ENCODE peak calls at places on chromosomes 13 and 19, in five cellular contexts. V is GM23338, C is HCT116, B is H1, I is HepG2. M is an unnamed sample.
A peak's percentile ranks its signal among the peaks of the same experiment; 100 is the strongest.

GRCh38 chr13:110387451-110388140 is 80.5 kb downstream of the COL4A2 start:
- DNase-seq in V (peak; percentile 62), C (no peak), B (no peak), I (no peak), M (no peak)

GRCh38 chr19:11612816-11613511 is 15.7 kb downstream of the ZNF627 start:
- DNase-seq in V (peak; percentile 75), C (no peak), B (no peak), I (peak; percentile 35), M (no peak)

GRCh38 chr19:35436477-35437141 is 11.4 kb upstream of the FFAR2 start:
- DNase-seq in V (no peak), C (no peak), B (no peak), I (no peak), M (peak; percentile 47)

GRCh38 chr19:48558018-48558684 is 6.2 kb downstream of the SULT2B1 start:
- DNase-seq in V (peak; percentile 87), C (peak; percentile 80), B (no peak), I (peak; percentile 93), M (peak; percentile 75)

GRCh38 chr19:49656456-49657109 is 9.1 kb downstream of the IRF3 start:
- DNase-seq in V (no peak), C (no peak), B (no peak), I (no peak), M (no peak)

GRCh38 chr13:84658881-84659661 is 776.8 kb upstream of the SLITRK1 start:
- DNase-seq in V (no peak), C (no peak), B (no peak), I (no peak), M (no peak)

GRCh38 chr13:113836917-113837553 is 26.8 kb downstream of the GAS6 start:
- DNase-seq in V (no peak), C (peak; percentile 33), B (no peak), I (no peak), M (peak; percentile 31)

GRCh38 chr13:26534036-26534726 is 23.3 kb upstream of the WASF3 start:
- DNase-seq in V (no peak), C (no peak), B (no peak), I (no peak), M (no peak)

GRCh38 chr13:100608906-100609305 is 20.3 kb upstream of the GGACT start:
- DNase-seq in V (no peak), C (no peak), B (no peak), I (no peak), M (no peak)

GRCh38 chr19:20359933-20360720 is 193.1 kb downstream of the ZNF486 start:
- DNase-seq in V (peak; percentile 85), C (no peak), B (no peak), I (no peak), M (peak; percentile 4)

GRCh38 chr13:111114362-111115050 is 604 bp upstream of the ARHGEF7 start:
- DNase-seq in V (peak; percentile 68), C (no peak), B (no peak), I (no peak), M (no peak)

GRCh38 chr13:112711528-112712265 is 21.9 kb downstream of the ATP11A start:
- DNase-seq in V (peak; percentile 97), C (peak; percentile 85), B (peak; percentile 86), I (peak; percentile 76), M (peak; percentile 77)

GRCh38 chr13:111663505-111663904 is 343.1 kb downstream of the TEX29 start:
- DNase-seq in V (peak; percentile 24), C (no peak), B (no peak), I (no peak), M (no peak)

GRCh38 chr19:47697863-47698609 is 15.2 kb upstream of the EHD2 start:
- DNase-seq in V (peak; percentile 95), C (peak; percentile 68), B (peak; percentile 84), I (peak; percentile 67), M (peak; percentile 83)

GRCh38 chr19:38831142-38831605 is 420 bp downstream of the ECH1 start:
- DNase-seq in V (peak; percentile 57), C (no peak), B (no peak), I (peak; percentile 87), M (peak; percentile 91)

GRCh38 chr13:110912651-110913051 is 2.2 kb downstream of the ANKRD10 start:
- DNase-seq in V (no peak), C (no peak), B (no peak), I (peak; percentile 54), M (peak; percentile 35)

GRCh38 chr19:11538232-11539036 is at the start of gene CNN1:
- DNase-seq in V (peak; percentile 86), C (no peak), B (peak; percentile 76), I (peak; percentile 29), M (no peak)

GRCh38 chr13:26855071-26855470 is 94.5 kb upstream of the GPR12 start:
- DNase-seq in V (no peak), C (no peak), B (no peak), I (no peak), M (no peak)

GRCh38 chr19:13781547-13781946 is 7.3 kb downstream of the C19orf53 start:
- DNase-seq in V (peak; percentile 91), C (peak; percentile 54), B (no peak), I (no peak), M (peak; percentile 67)

GRCh38 chr13:32165791-32166190 is 134.2 kb downstream of the FRY start:
- DNase-seq in V (no peak), C (no peak), B (no peak), I (no peak), M (no peak)

GRCh38 chr13:60220072-60220471 is 56.3 kb upstream of the DIAPH3 start:
- DNase-seq in V (no peak), C (no peak), B (no peak), I (no peak), M (no peak)

GRCh38 chr19:3175761-3176714 is 2.5 kb upstream of the S1PR4 start:
- DNase-seq in V (no peak), C (peak; percentile 65), B (no peak), I (no peak), M (peak; percentile 91)

GRCh38 chr13:27541386-27541785 is 78.9 kb downstream of the LNX2 start:
- DNase-seq in V (no peak), C (no peak), B (no peak), I (no peak), M (no peak)

GRCh38 chr19:3142292-3142670 is 6.4 kb downstream of the GNA15 start:
- DNase-seq in V (no peak), C (peak; percentile 31), B (no peak), I (no peak), M (peak; percentile 81)

GRCh38 chr19:52155596-52156359 is 15.6 kb downstream of the ZNF836 start:
- DNase-seq in V (no peak), C (no peak), B (no peak), I (no peak), M (no peak)

DNA sequence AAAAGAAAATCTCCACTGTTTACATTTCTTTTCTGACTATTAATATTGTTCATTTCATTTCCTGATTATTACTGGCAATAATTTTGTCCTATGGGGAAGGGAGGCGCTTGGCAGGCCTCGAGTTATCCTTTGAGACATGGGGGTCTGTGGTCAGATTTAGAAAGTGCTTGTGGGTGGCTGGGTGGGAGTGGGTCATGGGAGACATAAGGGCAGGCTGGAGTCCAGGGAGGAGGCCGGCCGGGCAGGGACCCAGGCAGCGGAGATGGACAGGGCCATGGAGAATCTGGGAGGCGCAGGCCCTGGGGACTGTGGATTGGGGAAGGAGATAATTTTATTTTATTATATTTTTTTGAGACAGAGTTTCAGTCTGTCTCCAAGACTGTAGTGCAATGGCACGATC is 40.1 kb downstream of the LTBP4 start:
- DNase-seq in V (no peak), C (no peak), B (no peak), I (no peak), M (no peak)
- H3K4me3 ChIP-seq in V (no peak overlapping the region), C (no peak overlapping the region), B (no peak overlapping the region), I (no peak overlapping the region), M (no peak overlapping the region)

GRCh38 chr19:45056831-45057230 is 18.0 kb downstream of the CLASRP start:
- DNase-seq in V (no peak), C (no peak), B (no peak), I (no peak), M (no peak)

GRCh38 chr19:45061965-45062364 is 14.3 kb downstream of the ZNF296 start:
- DNase-seq in V (no peak), C (no peak), B (no peak), I (no peak), M (no peak)

GRCh38 chr19:45057444-45057843 is 18.6 kb downstream of the CLASRP start:
- DNase-seq in V (no peak), C (no peak), B (no peak), I (no peak), M (no peak)

GRCh38 chr19:45058622-45059159 is 17.6 kb downstream of the ZNF296 start:
- DNase-seq in V (no peak), C (no peak), B (no peak), I (no peak), M (no peak)

GRCh38 chr19:45059258-45059965 is 16.9 kb downstream of the ZNF296 start:
- DNase-seq in V (peak; percentile 96), C (peak; percentile 62), B (no peak), I (peak; percentile 78), M (peak; percentile 73)
- H4K20me1 ChIP-seq in V (peaks cover 17% of the 10 kb centered on the region), C (no peaks in the 10 kb centered on the region), B (peaks cover 10% of the 10 kb centered on the region), I (peaks cover 5% of the 10 kb centered on the region), M (no peaks in the 10 kb centered on the region)

GRCh38 chr19:4600082-4600481 is 39.2 kb upstream of the TNFAIP8L1 start:
- DNase-seq in V (no peak), C (no peak), B (no peak), I (no peak), M (no peak)

GRCh38 chr19:4596033-4596904 is 36.8 kb upstream of the SEMA6B start:
- DNase-seq in V (peak; percentile 72), C (no peak), B (no peak), I (no peak), M (no peak)

GRCh38 chr19:4598712-4599111 is 39.2 kb upstream of the SEMA6B start:
- DNase-seq in V (peak; percentile 44), C (no peak), B (no peak), I (no peak), M (no peak)

GRCh38 chr19:4597975-4598671 is 38.6 kb upstream of the SEMA6B start:
- DNase-seq in V (peak; percentile 87), C (no peak), B (no peak), I (no peak), M (peak; percentile 61)

GRCh38 chr19:4597278-4597974 is 37.9 kb upstream of the SEMA6B start:
- DNase-seq in V (no peak), C (no peak), B (no peak), I (no peak), M (no peak)
- H3K4me2 ChIP-seq in V (peak overlapping the region; percentile 90), C (peak overlapping the region; percentile 66), B (peak overlapping the region; percentile 82), I (peak overlapping the region; percentile 72), M (peak overlapping the region; percentile 49)

GRCh38 chr19:4877753-4878490 is 10.5 kb upstream of the PLIN3 start:
- DNase-seq in V (peak; percentile 27), C (no peak), B (no peak), I (no peak), M (no peak)
- H3K4me3 ChIP-seq in V (no peak overlapping the region), C (no peak overlapping the region), B (no peak overlapping the region), I (no peak overlapping the region), M (no peak overlapping the region)

M was measured in PC-3.